ENCODE peak calls at places on chromosome 15, in seven cellular contexts. One of them, this sample, is unnamed. For H3K36me3, the result is how much of the 10 kb centered on the place peaks cover.

GRCh38 chr15:63430766-63431451 is 49.3 kb upstream of the CA12 start:
- DNase-seq in tibial artery: no peak
- DNase-seq in tibial nerve: no peak
- DNase-seq in kidney epithelial cell: no peak
- DNase-seq in endodermal cell: no peak
- DNase-seq in BJ: no peak
- DNase-seq in left lung: no peak
- DNase-seq in this sample: no peak

GRCh38 chr15:55250392-55250791 is 39.2 kb downstream of the RAB27A start:
- DNase-seq in tibial artery: no peak
- DNase-seq in tibial nerve: no peak
- DNase-seq in kidney epithelial cell: no peak
- DNase-seq in endodermal cell: no peak
- DNase-seq in BJ: peak
- DNase-seq in left lung: no peak
- DNase-seq in this sample: no peak

GRCh38 chr15:80585544-80586018 is 109.5 kb upstream of the ABHD17C start:
- DNase-seq in tibial artery: peak
- DNase-seq in tibial nerve: no peak
- DNase-seq in kidney epithelial cell: no peak
- DNase-seq in endodermal cell: peak
- DNase-seq in BJ: no peak
- DNase-seq in left lung: no peak
- DNase-seq in this sample: no peak

GRCh38 chr15:72155021-72155621 is 36.9 kb downstream of the SENP8 start:
- DNase-seq in tibial artery: peak
- DNase-seq in tibial nerve: peak
- DNase-seq in kidney epithelial cell: peak
- DNase-seq in endodermal cell: peak
- DNase-seq in BJ: no peak
- DNase-seq in left lung: peak
- DNase-seq in this sample: peak

GRCh38 chr15:33098082-33099058 is 96.1 kb downstream of the FMN1 start:
- DNase-seq in tibial artery: no peak
- DNase-seq in tibial nerve: no peak
- DNase-seq in kidney epithelial cell: peak
- DNase-seq in endodermal cell: no peak
- DNase-seq in BJ: no peak
- DNase-seq in left lung: no peak
- DNase-seq in this sample: no peak

GRCh38 chr15:26017665-26018064 is 154.5 kb upstream of the ATP10A start:
- DNase-seq in tibial artery: no peak
- DNase-seq in tibial nerve: no peak
- DNase-seq in kidney epithelial cell: no peak
- DNase-seq in endodermal cell: no peak
- DNase-seq in BJ: no peak
- DNase-seq in left lung: no peak
- DNase-seq in this sample: no peak

GRCh38 chr15:56038015-56038414 is 44.6 kb upstream of the NEDD4 start:
- DNase-seq in tibial artery: no peak
- DNase-seq in tibial nerve: no peak
- DNase-seq in kidney epithelial cell: no peak
- DNase-seq in endodermal cell: no peak
- DNase-seq in BJ: no peak
- DNase-seq in left lung: no peak
- DNase-seq in this sample: no peak

GRCh38 chr15:29911705-29912104 is 89.4 kb upstream of the TJP1 start:
- DNase-seq in tibial artery: no peak
- DNase-seq in tibial nerve: no peak
- DNase-seq in kidney epithelial cell: no peak
- DNase-seq in endodermal cell: no peak
- DNase-seq in BJ: no peak
- DNase-seq in left lung: no peak
- DNase-seq in this sample: no peak

GRCh38 chr15:49506341-49506740 is 83.3 kb downstream of the FGF7 start:
- DNase-seq in tibial artery: no peak
- DNase-seq in tibial nerve: no peak
- DNase-seq in kidney epithelial cell: no peak
- DNase-seq in endodermal cell: no peak
- DNase-seq in BJ: no peak
- DNase-seq in left lung: no peak
- DNase-seq in this sample: no peak

GRCh38 chr15:77022646-77023575 is 28.0 kb downstream of the PSTPIP1 start:
- DNase-seq in tibial artery: peak
- DNase-seq in tibial nerve: no peak
- DNase-seq in kidney epithelial cell: no peak
- DNase-seq in endodermal cell: peak
- DNase-seq in BJ: no peak
- DNase-seq in left lung: peak
- DNase-seq in this sample: no peak

GRCh38 chr15:43105077-43105769 is 615 bp downstream of the UBR1 start:
- DNase-seq in tibial artery: no peak
- DNase-seq in tibial nerve: no peak
- DNase-seq in kidney epithelial cell: no peak
- DNase-seq in endodermal cell: no peak
- DNase-seq in BJ: no peak
- DNase-seq in left lung: no peak
- DNase-seq in this sample: no peak

GRCh38 chr15:82168296-82168695 is 94.2 kb downstream of the EFL1 start:
- DNase-seq in tibial artery: no peak
- DNase-seq in tibial nerve: no peak
- DNase-seq in kidney epithelial cell: no peak
- DNase-seq in endodermal cell: no peak
- DNase-seq in BJ: no peak
- DNase-seq in left lung: no peak
- DNase-seq in this sample: no peak

GRCh38 chr15:64282701-64283100 is 73.3 kb downstream of the CSNK1G1 start:
- DNase-seq in tibial artery: no peak
- DNase-seq in tibial nerve: no peak
- DNase-seq in kidney epithelial cell: no peak
- DNase-seq in endodermal cell: no peak
- DNase-seq in BJ: no peak
- DNase-seq in left lung: no peak
- DNase-seq in this sample: no peak

GRCh38 chr15:78243491-78243941 is 9.2 kb upstream of the ACSBG1 start:
- DNase-seq in tibial artery: no peak
- DNase-seq in tibial nerve: peak
- DNase-seq in kidney epithelial cell: no peak
- DNase-seq in endodermal cell: peak
- DNase-seq in BJ: no peak
- DNase-seq in left lung: no peak
- DNase-seq in this sample: no peak

GRCh38 chr15:39429898-39430357 is 151.0 kb upstream of the THBS1 start:
- DNase-seq in tibial artery: no peak
- DNase-seq in tibial nerve: no peak
- DNase-seq in kidney epithelial cell: peak
- DNase-seq in endodermal cell: no peak
- DNase-seq in BJ: peak
- DNase-seq in left lung: no peak
- DNase-seq in this sample: no peak

GRCh38 chr15:75416584-75416983 is 34.9 kb downstream of the SIN3A start:
- DNase-seq in tibial artery: no peak
- DNase-seq in tibial nerve: no peak
- DNase-seq in kidney epithelial cell: no peak
- DNase-seq in endodermal cell: no peak
- DNase-seq in BJ: no peak
- DNase-seq in left lung: no peak
- DNase-seq in this sample: no peak

GRCh38 chr15:94602771-94603474 is 371.6 kb downstream of the MCTP2 start:
- DNase-seq in tibial artery: no peak
- DNase-seq in tibial nerve: no peak
- DNase-seq in kidney epithelial cell: no peak
- DNase-seq in endodermal cell: no peak
- DNase-seq in BJ: no peak
- DNase-seq in left lung: no peak
- DNase-seq in this sample: no peak

GRCh38 chr15:64581408-64581761 is 121.0 kb downstream of the ZNF609 start:
- DNase-seq in tibial artery: no peak
- DNase-seq in tibial nerve: no peak
- DNase-seq in kidney epithelial cell: no peak
- DNase-seq in endodermal cell: no peak
- DNase-seq in BJ: no peak
- DNase-seq in left lung: no peak
- DNase-seq in this sample: no peak

GRCh38 chr15:70910958-70911357 is 18.3 kb downstream of the LRRC49 start:
- DNase-seq in tibial artery: no peak
- DNase-seq in tibial nerve: no peak
- DNase-seq in kidney epithelial cell: no peak
- DNase-seq in endodermal cell: no peak
- DNase-seq in BJ: no peak
- DNase-seq in left lung: no peak
- DNase-seq in this sample: no peak

GRCh38 chr15:70912187-70912586 is 19.6 kb downstream of the LRRC49 start:
- DNase-seq in tibial artery: no peak
- DNase-seq in tibial nerve: no peak
- DNase-seq in kidney epithelial cell: no peak
- DNase-seq in endodermal cell: no peak
- DNase-seq in BJ: no peak
- DNase-seq in left lung: no peak
- DNase-seq in this sample: no peak

GRCh38 chr15:70906842-70907241 is 14.2 kb downstream of the LRRC49 start:
- DNase-seq in tibial artery: no peak
- DNase-seq in tibial nerve: no peak
- DNase-seq in kidney epithelial cell: no peak
- DNase-seq in endodermal cell: peak
- DNase-seq in BJ: no peak
- DNase-seq in left lung: no peak
- DNase-seq in this sample: no peak

GRCh38 chr15:70902105-70902504 is 9.5 kb downstream of the LRRC49 start:
- DNase-seq in tibial artery: no peak
- DNase-seq in tibial nerve: no peak
- DNase-seq in kidney epithelial cell: peak
- DNase-seq in endodermal cell: peak
- DNase-seq in BJ: peak
- DNase-seq in left lung: no peak
- DNase-seq in this sample: no peak

GRCh38 chr15:70907784-70908471 is 15.3 kb downstream of the LRRC49 start:
- DNase-seq in tibial artery: no peak
- DNase-seq in tibial nerve: no peak
- DNase-seq in kidney epithelial cell: no peak
- DNase-seq in endodermal cell: no peak
- DNase-seq in BJ: no peak
- DNase-seq in left lung: no peak
- DNase-seq in this sample: no peak
- TF ChIP-seq CTCF in tibial artery: no peak
- TF ChIP-seq CTCF in tibial nerve: no peak
- TF ChIP-seq CTCF in kidney epithelial cell: peak
- TF ChIP-seq CTCF in endodermal cell: peak
- TF ChIP-seq CTCF in BJ: peak
- TF ChIP-seq CTCF in left lung: peak
- TF ChIP-seq CTCF in this sample: peak

DNA sequence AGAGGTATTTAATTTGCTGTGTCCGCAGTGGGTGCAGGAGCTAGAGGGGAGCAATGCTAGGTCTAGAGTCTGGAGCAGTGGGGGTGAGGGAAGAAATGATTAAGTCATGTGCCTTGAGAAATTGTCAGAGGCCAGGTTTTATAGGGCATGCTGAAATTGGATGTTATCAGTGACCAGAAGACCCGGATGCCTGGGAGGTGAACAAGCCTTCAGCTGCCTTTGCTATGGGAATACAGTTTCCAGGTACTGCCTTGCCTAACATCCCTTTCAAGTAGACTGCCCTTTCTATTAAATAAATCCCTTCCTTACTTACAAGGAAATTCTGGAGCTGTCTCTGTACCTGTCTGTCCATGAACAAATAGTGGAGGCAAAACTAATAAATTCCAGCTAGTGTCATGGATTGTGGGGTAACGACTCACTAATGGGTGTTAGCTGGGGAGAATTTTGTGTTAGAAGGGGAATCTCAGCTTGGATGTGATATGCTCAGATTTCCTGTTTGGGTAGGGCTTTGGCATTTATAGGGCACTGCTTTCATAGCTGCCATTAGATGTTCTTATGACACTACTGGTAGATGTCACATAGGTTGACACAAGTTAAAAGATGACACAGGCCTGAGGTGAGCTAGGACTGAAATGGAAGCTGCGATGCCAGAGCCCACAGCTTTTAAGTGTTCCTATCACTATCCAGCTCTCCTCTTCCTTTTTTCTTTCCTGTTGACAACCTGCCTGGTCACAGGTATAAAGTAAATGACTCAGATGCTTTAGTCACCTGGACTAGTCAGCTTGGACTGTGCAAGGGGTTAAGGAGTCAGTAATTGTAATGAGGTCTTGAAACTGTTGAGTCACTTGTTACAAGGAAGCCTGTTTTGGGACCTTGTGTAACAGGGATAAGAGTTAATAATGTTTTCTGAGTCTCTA is 21.3 kb downstream of the CHD2 start:
- DNase-seq in tibial artery: no peak
- DNase-seq in tibial nerve: no peak
- DNase-seq in kidney epithelial cell: peak
- DNase-seq in endodermal cell: no peak
- DNase-seq in BJ: no peak
- DNase-seq in left lung: no peak
- DNase-seq in this sample: no peak
- H3K4me3 ChIP-seq in tibial artery: no peak
- H3K4me3 ChIP-seq in tibial nerve: no peak
- H3K4me3 ChIP-seq in kidney epithelial cell: no peak
- H3K4me3 ChIP-seq in endodermal cell: no peak
- H3K4me3 ChIP-seq in BJ: no peak
- H3K4me3 ChIP-seq in left lung: no peak
- H3K4me3 ChIP-seq in this sample: no peak

DNA sequence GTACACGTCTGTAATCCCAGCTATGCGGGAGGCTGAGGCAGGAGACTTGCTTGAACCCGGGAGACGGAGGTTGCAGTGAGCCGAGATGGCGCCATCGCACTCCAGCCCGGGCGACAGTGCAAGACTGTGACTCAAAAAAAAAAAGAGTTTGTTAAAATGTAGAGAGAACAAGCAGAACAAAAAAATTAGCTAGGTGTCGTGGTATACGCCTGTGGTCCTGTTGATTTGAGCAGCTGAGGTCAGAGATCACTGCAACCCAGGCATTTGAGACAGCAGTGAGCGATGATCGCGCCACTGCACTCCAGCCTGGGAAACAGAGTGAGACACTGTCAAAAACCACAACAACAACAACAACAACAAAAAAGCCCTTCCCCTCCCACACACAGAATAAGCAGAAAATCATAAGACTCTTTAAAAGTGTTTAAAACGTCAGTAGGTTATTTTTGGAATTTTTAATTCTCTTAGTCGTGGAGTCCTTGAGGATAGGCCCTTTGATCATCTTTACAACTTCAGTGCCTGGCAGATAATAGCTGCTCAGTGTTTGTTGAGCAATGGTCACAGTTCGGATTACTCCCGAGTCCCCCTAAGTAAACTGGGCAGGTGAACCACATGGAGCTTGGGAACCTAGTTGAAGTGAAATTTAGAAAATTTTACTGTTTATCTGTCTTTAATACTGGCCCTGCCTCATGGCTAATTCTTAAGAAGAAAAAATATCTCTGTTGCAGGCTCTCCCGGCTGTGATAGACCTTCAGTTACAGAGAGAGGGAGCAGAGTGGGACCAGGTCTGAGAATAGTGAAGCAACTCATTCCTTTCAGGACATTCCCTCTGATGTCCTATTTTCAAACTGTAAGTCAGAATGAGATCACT is 6.2 kb downstream of the NIPA2 start:
- DNase-seq in tibial artery: no peak
- DNase-seq in tibial nerve: no peak
- DNase-seq in kidney epithelial cell: no peak
- DNase-seq in endodermal cell: no peak
- DNase-seq in BJ: no peak
- DNase-seq in left lung: no peak
- DNase-seq in this sample: no peak
- H3K36me3 ChIP-seq in tibial artery: under half
- H3K36me3 ChIP-seq in tibial nerve: half or more
- H3K36me3 ChIP-seq in kidney epithelial cell: under half
- H3K36me3 ChIP-seq in endodermal cell: half or more
- H3K36me3 ChIP-seq in BJ: under half
- H3K36me3 ChIP-seq in left lung: half or more
- H3K36me3 ChIP-seq in this sample: half or more

GRCh38 chr15:50686468-50687301 is at the start of gene TRPM7:
- DNase-seq in tibial artery: peak
- DNase-seq in tibial nerve: peak
- DNase-seq in kidney epithelial cell: peak
- DNase-seq in endodermal cell: peak
- DNase-seq in BJ: peak
- DNase-seq in left lung: peak
- DNase-seq in this sample: peak
- TF ChIP-seq CTCF in tibial artery: no peak
- TF ChIP-seq CTCF in tibial nerve: no peak
- TF ChIP-seq CTCF in kidney epithelial cell: no peak
- TF ChIP-seq CTCF in endodermal cell: peak
- TF ChIP-seq CTCF in BJ: no peak
- TF ChIP-seq CTCF in left lung: no peak
- TF ChIP-seq CTCF in this sample: no peak

This sample was measured in lower lobe of right lung.